ENCODE peak calls at places on chromosomes 4 and X, in six cellular contexts. I, M, S, Z, A and P are unnamed samples.

GRCh38 chr4:48112017-48112667 is 21.9 kb downstream of the TXK start:
- DNase-seq in I (no peak), M (no peak), S (no peak), Z (no peak), A (no peak), P (no peak)

GRCh38 chr4:99968330-99968729 is 18.3 kb upstream of the H2AZ1 start:
- DNase-seq in I (no peak), M (no peak), S (no peak), Z (no peak), A (no peak), P (no peak)

GRCh38 chr4:102500371-102501175 is 586 bp upstream of the NFKB1 start:
- DNase-seq in I (no peak), M (peak), S (no peak), Z (no peak), A (no peak), P (no peak)

GRCh38 chrX:153495362-153495751 is 577 bp downstream of the BGN start:
- DNase-seq in I (no peak), M (no peak), S (no peak), Z (no peak), A (no peak), P (no peak)

GRCh38 chr4:144654161-144654560 is 8.2 kb downstream of the HHIP start:
- DNase-seq in I (no peak), M (no peak), S (no peak), Z (no peak), A (no peak), P (no peak)

GRCh38 chrX:154348114-154348531 is 26.3 kb downstream of the FLNA start:
- DNase-seq in I (no peak), M (no peak), S (no peak), Z (no peak), A (no peak), P (no peak)

GRCh38 chr4:163107754-163108153 is 58.9 kb downstream of the NAF1 start:
- DNase-seq in I (no peak), M (no peak), S (no peak), Z (no peak), A (no peak), P (no peak)

GRCh38 chr4:127586922-127587571 is 45.7 kb upstream of the INTU start:
- DNase-seq in I (no peak), M (peak), S (peak), Z (peak), A (no peak), P (no peak)

GRCh38 chr4:52657630-52658501 is 1.2 kb downstream of the USP46 start:
- DNase-seq in I (peak), M (no peak), S (no peak), Z (no peak), A (no peak), P (no peak)

GRCh38 chr4:38621004-38621684 is 42.9 kb upstream of the KLF3 start:
- DNase-seq in I (no peak), M (peak), S (peak), Z (no peak), A (no peak), P (no peak)

GRCh38 chr4:7788687-7789425 is 150.8 kb downstream of the AFAP1 start:
- DNase-seq in I (no peak), M (no peak), S (no peak), Z (no peak), A (no peak), P (no peak)

GRCh38 chr4:15729910-15730533 is 27.2 kb downstream of the BST1 start:
- DNase-seq in I (no peak), M (peak), S (peak), Z (peak), A (peak), P (peak)

GRCh38 chr4:141131738-141132688 is 1.3 kb downstream of the RNF150 start:
- DNase-seq in I (no peak), M (no peak), S (no peak), Z (no peak), A (no peak), P (no peak)

GRCh38 chr4:15239866-15240265 is 188.0 kb upstream of the C1QTNF7 start:
- DNase-seq in I (no peak), M (no peak), S (no peak), Z (no peak), A (no peak), P (no peak)

GRCh38 chr4:101258782-101259353 is 88.5 kb downstream of the PPP3CA start:
- DNase-seq in I (no peak), M (no peak), S (no peak), Z (no peak), A (no peak), P (no peak)

GRCh38 chrX:153340111-153340510 is 6.2 kb downstream of the ZNF275 start:
- DNase-seq in I (no peak), M (no peak), S (peak), Z (no peak), A (no peak), P (no peak)

GRCh38 chr4:143581331-143581961 is 67.9 kb downstream of the SMARCA5 start:
- DNase-seq in I (no peak), M (no peak), S (no peak), Z (no peak), A (no peak), P (no peak)

GRCh38 chr4:83255584-83255983 is 29.0 kb downstream of the COQ2 start:
- DNase-seq in I (no peak), M (no peak), S (no peak), Z (no peak), A (no peak), P (no peak)

GRCh38 chr4:87188063-87188462 is 32.4 kb downstream of the KLHL8 start:
- DNase-seq in I (no peak), M (no peak), S (no peak), Z (no peak), A (no peak), P (no peak)

GRCh38 chrX:54746928-54747327 is 51.1 kb downstream of the ITIH6 start:
- DNase-seq in I (no peak), M (no peak), S (no peak), Z (no peak), A (no peak), P (no peak)

GRCh38 chr4:75860606-75861005 is 41.6 kb downstream of the PPEF2 start:
- DNase-seq in I (no peak), M (no peak), S (no peak), Z (no peak), A (no peak), P (no peak)

GRCh38 chrX:341541-342101 is 23.0 kb upstream of the GTPBP6 start:
- DNase-seq in I (no peak), M (no peak), S (no peak), Z (no peak), A (no peak), P (no peak)

GRCh38 chr4:76624271-76624681 is 189.2 kb downstream of the SHROOM3 start:
- DNase-seq in I (no peak), M (no peak), S (no peak), Z (no peak), A (no peak), P (no peak)

GRCh38 chr4:61540944-61541343 is 340.8 kb downstream of the ADGRL3 start:
- DNase-seq in I (no peak), M (peak), S (no peak), Z (no peak), A (no peak), P (no peak)

GRCh38 chr4:56465599-56466295 is 1.7 kb upstream of the SRP72 start:
- DNase-seq in I (no peak), M (no peak), S (no peak), Z (no peak), A (no peak), P (no peak)

GRCh38 chr4:74638001-74638400 is 156.3 kb downstream of the BTC start:
- DNase-seq in I (no peak), M (no peak), S (no peak), Z (no peak), A (no peak), P (no peak)

GRCh38 chr4:81405900-81406401 is 65.8 kb downstream of the RASGEF1B start:
- DNase-seq in I (no peak), M (peak), S (peak), Z (peak), A (peak), P (peak)
- TF ChIP-seq TAF1 in I (no peak), M (no peak), S (no peak), Z (no peak), A (no peak), P (no peak)

GRCh38 chrX:119693032-119693995 is at the start of gene SEPTIN6:
- DNase-seq in I (peak), M (peak), S (peak), Z (peak), A (no peak), P (peak)
- TF ChIP-seq POLR2A in I (no peak), M (peak), S (peak), Z (peak), A (peak), P (peak)

GRCh38 chr4:104591505-104591904 is 96.8 kb upstream of the CXXC4 start:
- DNase-seq in I (peak), M (no peak), S (no peak), Z (no peak), A (no peak), P (no peak)
- TF ChIP-seq TAF1 in I (peak), M (no peak), S (no peak), Z (no peak), A (no peak), P (no peak)

GRCh38 chr4:22515888-22516541 is at the start of gene ADGRA3:
- DNase-seq in I (no peak), M (peak), S (peak), Z (peak), A (no peak), P (peak)

GRCh38 chr4:22514431-22514830 is 1.4 kb downstream of the ADGRA3 start:
- DNase-seq in I (no peak), M (no peak), S (no peak), Z (no peak), A (no peak), P (no peak)

GRCh38 chr4:22514001-22514400 is 1.9 kb downstream of the ADGRA3 start:
- DNase-seq in I (no peak), M (peak), S (no peak), Z (no peak), A (no peak), P (no peak)

GRCh38 chr4:22512306-22512705 is 3.6 kb downstream of the ADGRA3 start:
- DNase-seq in I (no peak), M (no peak), S (no peak), Z (no peak), A (no peak), P (no peak)

GRCh38 chr4:22515145-22515887 is 550 bp downstream of the ADGRA3 start:
- DNase-seq in I (no peak), M (peak), S (peak), Z (peak), A (no peak), P (peak)
- TF ChIP-seq POLR2A in I (peak), M (peak), S (no peak), Z (no peak), A (no peak), P (no peak)

GRCh38 chr4:5900844-5901243 is 8.0 kb upstream of the CRMP1 start:
- DNase-seq in I (no peak), M (no peak), S (no peak), Z (no peak), A (no peak), P (no peak)
- TF ChIP-seq TAF1 in I (no peak), M (no peak), S (no peak), Z (no peak), A (no peak), P (no peak)

DNA sequence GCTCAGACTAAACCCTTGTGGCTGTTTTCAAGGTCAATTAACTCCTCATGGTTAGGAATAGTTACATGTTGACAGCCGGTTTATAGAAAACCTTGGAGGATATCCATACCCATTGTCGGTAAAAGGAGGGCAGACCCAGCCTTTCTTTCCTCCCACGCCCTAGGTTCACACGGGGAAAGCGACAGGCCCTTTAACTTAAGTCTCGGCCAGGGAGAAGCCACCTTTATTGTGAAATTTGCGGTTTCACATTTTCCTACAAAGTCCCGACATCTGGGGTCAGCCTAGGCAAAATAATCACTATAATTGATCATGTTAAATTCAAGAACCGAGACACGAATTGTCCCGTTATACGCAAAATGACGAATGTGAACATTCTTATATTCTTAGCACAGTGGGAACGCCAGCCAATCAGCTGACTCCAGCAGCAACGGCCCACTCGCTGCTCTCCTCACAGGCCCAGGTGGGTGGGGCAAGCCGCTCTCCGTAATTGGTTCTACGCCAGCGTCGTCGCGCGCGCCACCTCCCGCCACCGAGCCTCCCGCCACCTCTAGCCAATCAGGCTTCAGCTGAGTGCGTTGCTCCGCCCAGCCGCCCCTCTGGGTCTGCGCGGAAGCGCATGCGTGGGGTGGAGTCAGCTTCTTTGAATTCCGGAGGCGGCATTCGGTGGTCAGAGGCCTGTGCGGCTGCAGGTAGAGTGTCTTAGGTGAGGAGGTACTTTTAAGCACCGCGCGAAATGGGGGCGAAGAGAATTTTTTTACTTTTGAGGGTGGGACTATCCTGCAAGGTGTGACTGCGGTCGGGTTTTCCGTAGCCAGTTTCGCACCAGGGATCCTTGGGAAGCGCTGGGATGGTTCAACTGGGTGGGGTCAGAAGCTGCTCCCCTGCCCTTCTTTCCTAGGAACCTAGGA is at the start of gene CENPI:
- DNase-seq in I (peak), M (peak), S (peak), Z (peak), A (peak), P (peak)
- TF ChIP-seq POLR2A in I (no peak), M (peak), S (peak), Z (peak), A (peak), P (peak)